ENCODE peak calls at places on chromosomes 6 and 20, in ten cellular contexts. One of them, this sample, is unnamed.
A peak's percentile ranks its signal among the peaks of the same experiment; 100 is the strongest.

GRCh38 chr20:64103871-64104666 is 3.3 kb downstream of the NPBWR2 start:
- DNase-seq in GM12865: no peak
- DNase-seq in brain microvascular endothelial cell: no peak
- DNase-seq in pons: no peak
- DNase-seq in foreskin fibroblast: no peak
- DNase-seq in body of pancreas: no peak
- DNase-seq in T-helper 17 cell: peak; percentile 2
- DNase-seq in amniotic epithelial cell: no peak
- DNase-seq in ELR: no peak
- DNase-seq in GM23248: no peak
- DNase-seq in this sample: no peak

GRCh38 chr6:71879016-71879415 is 7.3 kb upstream of the RIMS1 start:
- DNase-seq in GM12865: no peak
- DNase-seq in brain microvascular endothelial cell: no peak
- DNase-seq in pons: no peak
- DNase-seq in foreskin fibroblast: no peak
- DNase-seq in body of pancreas: no peak
- DNase-seq in T-helper 17 cell: no peak
- DNase-seq in amniotic epithelial cell: no peak
- DNase-seq in ELR: no peak
- DNase-seq in GM23248: peak; percentile 75
- DNase-seq in this sample: no peak

GRCh38 chr6:31575952-31576684 is 753 bp downstream of the TNF start:
- DNase-seq in GM12865: no peak
- DNase-seq in brain microvascular endothelial cell: no peak
- DNase-seq in pons: no peak
- DNase-seq in foreskin fibroblast: no peak
- DNase-seq in body of pancreas: no peak
- DNase-seq in T-helper 17 cell: no peak
- DNase-seq in amniotic epithelial cell: no peak
- DNase-seq in ELR: no peak
- DNase-seq in GM23248: no peak
- DNase-seq in this sample: no peak

GRCh38 chr20:23265226-23265625 is 85.4 kb upstream of the NXT1 start:
- DNase-seq in GM12865: no peak
- DNase-seq in brain microvascular endothelial cell: peak; percentile 60
- DNase-seq in pons: no peak
- DNase-seq in foreskin fibroblast: no peak
- DNase-seq in body of pancreas: no peak
- DNase-seq in T-helper 17 cell: no peak
- DNase-seq in amniotic epithelial cell: no peak
- DNase-seq in ELR: no peak
- DNase-seq in GM23248: peak; percentile 38
- DNase-seq in this sample: no peak

GRCh38 chr6:13165518-13166186 is 162.7 kb downstream of the TBC1D7 start:
- DNase-seq in GM12865: no peak
- DNase-seq in brain microvascular endothelial cell: no peak
- DNase-seq in pons: no peak
- DNase-seq in foreskin fibroblast: no peak
- DNase-seq in body of pancreas: no peak
- DNase-seq in T-helper 17 cell: no peak
- DNase-seq in amniotic epithelial cell: no peak
- DNase-seq in ELR: no peak
- DNase-seq in GM23248: no peak
- DNase-seq in this sample: no peak

GRCh38 chr6:170269873-170270541 is 20.9 kb downstream of the DLL1 start:
- DNase-seq in GM12865: no peak
- DNase-seq in brain microvascular endothelial cell: no peak
- DNase-seq in pons: no peak
- DNase-seq in foreskin fibroblast: no peak
- DNase-seq in body of pancreas: no peak
- DNase-seq in T-helper 17 cell: no peak
- DNase-seq in amniotic epithelial cell: no peak
- DNase-seq in ELR: no peak
- DNase-seq in GM23248: peak; percentile 13
- DNase-seq in this sample: no peak

GRCh38 chr6:133966654-133967300 is 13.8 kb downstream of the TBPL1 start:
- DNase-seq in GM12865: peak; percentile 56
- DNase-seq in brain microvascular endothelial cell: no peak
- DNase-seq in pons: no peak
- DNase-seq in foreskin fibroblast: no peak
- DNase-seq in body of pancreas: no peak
- DNase-seq in T-helper 17 cell: no peak
- DNase-seq in amniotic epithelial cell: no peak
- DNase-seq in ELR: no peak
- DNase-seq in GM23248: no peak
- DNase-seq in this sample: no peak

GRCh38 chr6:158705386-158706126 is 55.7 kb downstream of the SYTL3 start:
- DNase-seq in GM12865: no peak
- DNase-seq in brain microvascular endothelial cell: no peak
- DNase-seq in pons: no peak
- DNase-seq in foreskin fibroblast: no peak
- DNase-seq in body of pancreas: no peak
- DNase-seq in T-helper 17 cell: no peak
- DNase-seq in amniotic epithelial cell: no peak
- DNase-seq in ELR: no peak
- DNase-seq in GM23248: no peak
- DNase-seq in this sample: no peak

GRCh38 chr20:63532449-63532971 is 4.7 kb downstream of the PTK6 start:
- DNase-seq in GM12865: no peak
- DNase-seq in brain microvascular endothelial cell: no peak
- DNase-seq in pons: no peak
- DNase-seq in foreskin fibroblast: no peak
- DNase-seq in body of pancreas: no peak
- DNase-seq in T-helper 17 cell: no peak
- DNase-seq in amniotic epithelial cell: no peak
- DNase-seq in ELR: no peak
- DNase-seq in GM23248: no peak
- DNase-seq in this sample: no peak

GRCh38 chr6:63097222-63097621 is 114.0 kb upstream of the FKBP1C start:
- DNase-seq in GM12865: peak; percentile 29
- DNase-seq in brain microvascular endothelial cell: no peak
- DNase-seq in pons: no peak
- DNase-seq in foreskin fibroblast: no peak
- DNase-seq in body of pancreas: no peak
- DNase-seq in T-helper 17 cell: no peak
- DNase-seq in amniotic epithelial cell: no peak
- DNase-seq in ELR: no peak
- DNase-seq in GM23248: no peak
- DNase-seq in this sample: no peak

GRCh38 chr6:45678063-45678620 is 300.4 kb upstream of the SUPT3H start:
- DNase-seq in GM12865: no peak
- DNase-seq in brain microvascular endothelial cell: no peak
- DNase-seq in pons: peak; percentile 16
- DNase-seq in foreskin fibroblast: no peak
- DNase-seq in body of pancreas: no peak
- DNase-seq in T-helper 17 cell: no peak
- DNase-seq in amniotic epithelial cell: no peak
- DNase-seq in ELR: no peak
- DNase-seq in GM23248: no peak
- DNase-seq in this sample: no peak

GRCh38 chr6:71533939-71534379 is 245.3 kb downstream of the OGFRL1 start:
- DNase-seq in GM12865: peak; percentile 6
- DNase-seq in brain microvascular endothelial cell: no peak
- DNase-seq in pons: peak; percentile 15
- DNase-seq in foreskin fibroblast: no peak
- DNase-seq in body of pancreas: no peak
- DNase-seq in T-helper 17 cell: no peak
- DNase-seq in amniotic epithelial cell: peak; percentile 24
- DNase-seq in ELR: peak; percentile 49
- DNase-seq in GM23248: peak; percentile 54
- DNase-seq in this sample: peak; percentile 2

GRCh38 chr20:11850901-11851300 is 66.8 kb upstream of the BTBD3 start:
- DNase-seq in GM12865: no peak
- DNase-seq in brain microvascular endothelial cell: peak; percentile 43
- DNase-seq in pons: no peak
- DNase-seq in foreskin fibroblast: peak; percentile 71
- DNase-seq in body of pancreas: no peak
- DNase-seq in T-helper 17 cell: no peak
- DNase-seq in amniotic epithelial cell: peak; percentile 65
- DNase-seq in ELR: peak; percentile 78
- DNase-seq in GM23248: peak; percentile 54
- DNase-seq in this sample: no peak

GRCh38 chr6:124926435-124926834 is 35.8 kb upstream of the RNF217 start:
- DNase-seq in GM12865: no peak
- DNase-seq in brain microvascular endothelial cell: no peak
- DNase-seq in pons: no peak
- DNase-seq in foreskin fibroblast: no peak
- DNase-seq in body of pancreas: no peak
- DNase-seq in T-helper 17 cell: no peak
- DNase-seq in amniotic epithelial cell: no peak
- DNase-seq in ELR: no peak
- DNase-seq in GM23248: no peak
- DNase-seq in this sample: no peak

GRCh38 chr20:50844430-50845100 is 49.7 kb downstream of the BCAS4 start:
- DNase-seq in GM12865: peak; percentile 97
- DNase-seq in brain microvascular endothelial cell: peak; percentile 84
- DNase-seq in pons: no peak
- DNase-seq in foreskin fibroblast: peak; percentile 49
- DNase-seq in body of pancreas: no peak
- DNase-seq in T-helper 17 cell: no peak
- DNase-seq in amniotic epithelial cell: peak; percentile 78
- DNase-seq in ELR: peak; percentile 87
- DNase-seq in GM23248: peak; percentile 54
- DNase-seq in this sample: peak; percentile 25

GRCh38 chr6:75275067-75275466 is 9.5 kb downstream of the TMEM30A start:
- DNase-seq in GM12865: no peak
- DNase-seq in brain microvascular endothelial cell: peak; percentile 71
- DNase-seq in pons: no peak
- DNase-seq in foreskin fibroblast: peak; percentile 85
- DNase-seq in body of pancreas: no peak
- DNase-seq in T-helper 17 cell: no peak
- DNase-seq in amniotic epithelial cell: peak; percentile 90
- DNase-seq in ELR: peak; percentile 98
- DNase-seq in GM23248: peak; percentile 81
- DNase-seq in this sample: peak; percentile 20

GRCh38 chr6:34465551-34466241 is at the start of gene PACSIN1:
- DNase-seq in GM12865: no peak
- DNase-seq in brain microvascular endothelial cell: no peak
- DNase-seq in pons: no peak
- DNase-seq in foreskin fibroblast: no peak
- DNase-seq in body of pancreas: peak; percentile 63
- DNase-seq in T-helper 17 cell: no peak
- DNase-seq in amniotic epithelial cell: no peak
- DNase-seq in ELR: peak; percentile 37
- DNase-seq in GM23248: peak; percentile 27
- DNase-seq in this sample: no peak

GRCh38 chr6:147614501-147614900 is 106.0 kb downstream of the SAMD5 start:
- DNase-seq in GM12865: no peak
- DNase-seq in brain microvascular endothelial cell: no peak
- DNase-seq in pons: no peak
- DNase-seq in foreskin fibroblast: no peak
- DNase-seq in body of pancreas: no peak
- DNase-seq in T-helper 17 cell: no peak
- DNase-seq in amniotic epithelial cell: no peak
- DNase-seq in ELR: no peak
- DNase-seq in GM23248: no peak
- DNase-seq in this sample: no peak

GRCh38 chr6:17476506-17476905 is 83.1 kb downstream of the CAP2 start:
- DNase-seq in GM12865: no peak
- DNase-seq in brain microvascular endothelial cell: no peak
- DNase-seq in pons: no peak
- DNase-seq in foreskin fibroblast: no peak
- DNase-seq in body of pancreas: no peak
- DNase-seq in T-helper 17 cell: no peak
- DNase-seq in amniotic epithelial cell: no peak
- DNase-seq in ELR: no peak
- DNase-seq in GM23248: no peak
- DNase-seq in this sample: no peak

GRCh38 chr6:10555625-10556309 is 34.6 kb downstream of the GCNT2 start:
- DNase-seq in GM12865: no peak
- DNase-seq in brain microvascular endothelial cell: peak; percentile 23
- DNase-seq in pons: peak; percentile 50
- DNase-seq in foreskin fibroblast: peak; percentile 21
- DNase-seq in body of pancreas: peak; percentile 36
- DNase-seq in T-helper 17 cell: no peak
- DNase-seq in amniotic epithelial cell: peak; percentile 3
- DNase-seq in ELR: peak; percentile 68
- DNase-seq in GM23248: peak; percentile 44
- DNase-seq in this sample: no peak

GRCh38 chr6:158684745-158685355 is 35.0 kb downstream of the SYTL3 start:
- DNase-seq in GM12865: no peak
- DNase-seq in brain microvascular endothelial cell: no peak
- DNase-seq in pons: no peak
- DNase-seq in foreskin fibroblast: no peak
- DNase-seq in body of pancreas: no peak
- DNase-seq in T-helper 17 cell: no peak
- DNase-seq in amniotic epithelial cell: no peak
- DNase-seq in ELR: no peak
- DNase-seq in GM23248: no peak
- DNase-seq in this sample: peak; percentile 33

GRCh38 chr6:157981395-157982296 is at the start of gene SYNJ2:
- DNase-seq in GM12865: peak; percentile 82
- DNase-seq in brain microvascular endothelial cell: peak; percentile 66
- DNase-seq in pons: peak; percentile 63
- DNase-seq in foreskin fibroblast: peak; percentile 77
- DNase-seq in body of pancreas: peak; percentile 86
- DNase-seq in T-helper 17 cell: peak; percentile 77
- DNase-seq in amniotic epithelial cell: peak; percentile 85
- DNase-seq in ELR: peak; percentile 87
- DNase-seq in GM23248: peak; percentile 88
- DNase-seq in this sample: peak; percentile 83

GRCh38 chr20:34111057-34111711 is 859 bp downstream of the EIF2S2 start:
- DNase-seq in GM12865: no peak
- DNase-seq in brain microvascular endothelial cell: peak; percentile 22
- DNase-seq in pons: peak; percentile 30
- DNase-seq in foreskin fibroblast: peak; percentile 57
- DNase-seq in body of pancreas: peak; percentile 43
- DNase-seq in T-helper 17 cell: no peak
- DNase-seq in amniotic epithelial cell: peak; percentile 93
- DNase-seq in ELR: peak; percentile 76
- DNase-seq in GM23248: peak; percentile 79
- DNase-seq in this sample: no peak

GRCh38 chr20:38840053-38840893 is 34.8 kb downstream of the PPP1R16B start:
- DNase-seq in GM12865: no peak
- DNase-seq in brain microvascular endothelial cell: no peak
- DNase-seq in pons: no peak
- DNase-seq in foreskin fibroblast: no peak
- DNase-seq in body of pancreas: no peak
- DNase-seq in T-helper 17 cell: no peak
- DNase-seq in amniotic epithelial cell: peak; percentile 54
- DNase-seq in ELR: no peak
- DNase-seq in GM23248: peak; percentile 50
- DNase-seq in this sample: no peak

This sample was measured in HepG2.